ENCODE peak calls at places on chromosomes 2 and 18, in nine cellular contexts. One of them, this sample, is unnamed.

GRCh38 chr18:33014060-33014796 is 241.4 kb upstream of the KLHL14 start:
- DNase-seq in Peyer's patch: no peak
- DNase-seq in ovary: no peak
- DNase-seq in LoVo: peak
- DNase-seq in HT1080: no peak
- DNase-seq in spleen: no peak
- DNase-seq in activated CD4-positive, alpha-beta T cell treated with anti-CD3 and anti-CD28 coated beads, Interleukin-2, amount 50 U/mL, for 1 hour: no peak
- DNase-seq in IMR-90: no peak
- DNase-seq in HEK293T: no peak
- DNase-seq in this sample: no peak

GRCh38 chr2:105929506-105929905 is 184.8 kb downstream of the NCK2 start:
- DNase-seq in Peyer's patch: peak
- DNase-seq in ovary: no peak
- DNase-seq in LoVo: no peak
- DNase-seq in HT1080: peak
- DNase-seq in spleen: no peak
- DNase-seq in activated CD4-positive, alpha-beta T cell treated with anti-CD3 and anti-CD28 coated beads, Interleukin-2, amount 50 U/mL, for 1 hour: peak
- DNase-seq in IMR-90: no peak
- DNase-seq in HEK293T: no peak
- DNase-seq in this sample: no peak

GRCh38 chr2:2599441-2599840 is 268.4 kb upstream of the MYT1L start:
- DNase-seq in Peyer's patch: no peak
- DNase-seq in ovary: no peak
- DNase-seq in LoVo: no peak
- DNase-seq in HT1080: no peak
- DNase-seq in spleen: no peak
- DNase-seq in activated CD4-positive, alpha-beta T cell treated with anti-CD3 and anti-CD28 coated beads, Interleukin-2, amount 50 U/mL, for 1 hour: no peak
- DNase-seq in IMR-90: no peak
- DNase-seq in HEK293T: no peak
- DNase-seq in this sample: no peak

GRCh38 chr2:238703436-238703835 is 144.4 kb upstream of the TWIST2 start:
- DNase-seq in Peyer's patch: no peak
- DNase-seq in ovary: peak
- DNase-seq in LoVo: no peak
- DNase-seq in HT1080: no peak
- DNase-seq in spleen: no peak
- DNase-seq in activated CD4-positive, alpha-beta T cell treated with anti-CD3 and anti-CD28 coated beads, Interleukin-2, amount 50 U/mL, for 1 hour: no peak
- DNase-seq in IMR-90: no peak
- DNase-seq in HEK293T: no peak
- DNase-seq in this sample: no peak

GRCh38 chr18:37963837-37964236 is 398.2 kb upstream of the CELF4 start:
- DNase-seq in Peyer's patch: no peak
- DNase-seq in ovary: no peak
- DNase-seq in LoVo: no peak
- DNase-seq in HT1080: no peak
- DNase-seq in spleen: no peak
- DNase-seq in activated CD4-positive, alpha-beta T cell treated with anti-CD3 and anti-CD28 coated beads, Interleukin-2, amount 50 U/mL, for 1 hour: no peak
- DNase-seq in IMR-90: no peak
- DNase-seq in HEK293T: no peak
- DNase-seq in this sample: no peak

GRCh38 chr2:184363213-184363612 is 235.1 kb upstream of the ZNF804A start:
- DNase-seq in Peyer's patch: no peak
- DNase-seq in ovary: no peak
- DNase-seq in LoVo: no peak
- DNase-seq in HT1080: no peak
- DNase-seq in spleen: no peak
- DNase-seq in activated CD4-positive, alpha-beta T cell treated with anti-CD3 and anti-CD28 coated beads, Interleukin-2, amount 50 U/mL, for 1 hour: no peak
- DNase-seq in IMR-90: no peak
- DNase-seq in HEK293T: no peak
- DNase-seq in this sample: no peak

GRCh38 chr18:49342690-49343089 is 117.8 kb downstream of the DYM start:
- DNase-seq in Peyer's patch: no peak
- DNase-seq in ovary: no peak
- DNase-seq in LoVo: no peak
- DNase-seq in HT1080: no peak
- DNase-seq in spleen: no peak
- DNase-seq in activated CD4-positive, alpha-beta T cell treated with anti-CD3 and anti-CD28 coated beads, Interleukin-2, amount 50 U/mL, for 1 hour: no peak
- DNase-seq in IMR-90: peak
- DNase-seq in HEK293T: no peak
- DNase-seq in this sample: no peak

GRCh38 chr2:104361414-104361813 is 492.5 kb upstream of the POU3F3 start:
- DNase-seq in Peyer's patch: no peak
- DNase-seq in ovary: no peak
- DNase-seq in LoVo: no peak
- DNase-seq in HT1080: no peak
- DNase-seq in spleen: no peak
- DNase-seq in activated CD4-positive, alpha-beta T cell treated with anti-CD3 and anti-CD28 coated beads, Interleukin-2, amount 50 U/mL, for 1 hour: no peak
- DNase-seq in IMR-90: no peak
- DNase-seq in HEK293T: no peak
- DNase-seq in this sample: no peak

GRCh38 chr2:110114801-110115200 is 821 bp downstream of the MALL start:
- DNase-seq in Peyer's patch: no peak
- DNase-seq in ovary: no peak
- DNase-seq in LoVo: peak
- DNase-seq in HT1080: no peak
- DNase-seq in spleen: no peak
- DNase-seq in activated CD4-positive, alpha-beta T cell treated with anti-CD3 and anti-CD28 coated beads, Interleukin-2, amount 50 U/mL, for 1 hour: no peak
- DNase-seq in IMR-90: no peak
- DNase-seq in HEK293T: no peak
- DNase-seq in this sample: no peak

GRCh38 chr2:112217854-112218253 is 37.0 kb downstream of the ZC3H8 start:
- DNase-seq in Peyer's patch: no peak
- DNase-seq in ovary: no peak
- DNase-seq in LoVo: no peak
- DNase-seq in HT1080: no peak
- DNase-seq in spleen: no peak
- DNase-seq in activated CD4-positive, alpha-beta T cell treated with anti-CD3 and anti-CD28 coated beads, Interleukin-2, amount 50 U/mL, for 1 hour: no peak
- DNase-seq in IMR-90: no peak
- DNase-seq in HEK293T: no peak
- DNase-seq in this sample: no peak

GRCh38 chr2:237096911-237097310 is 11.2 kb downstream of the COPS8 start:
- DNase-seq in Peyer's patch: no peak
- DNase-seq in ovary: no peak
- DNase-seq in LoVo: no peak
- DNase-seq in HT1080: no peak
- DNase-seq in spleen: no peak
- DNase-seq in activated CD4-positive, alpha-beta T cell treated with anti-CD3 and anti-CD28 coated beads, Interleukin-2, amount 50 U/mL, for 1 hour: no peak
- DNase-seq in IMR-90: peak
- DNase-seq in HEK293T: no peak
- DNase-seq in this sample: no peak

GRCh38 chr2:182302174-182302573 is 124.7 kb downstream of the PDE1A start:
- DNase-seq in Peyer's patch: no peak
- DNase-seq in ovary: no peak
- DNase-seq in LoVo: no peak
- DNase-seq in HT1080: peak
- DNase-seq in spleen: no peak
- DNase-seq in activated CD4-positive, alpha-beta T cell treated with anti-CD3 and anti-CD28 coated beads, Interleukin-2, amount 50 U/mL, for 1 hour: no peak
- DNase-seq in IMR-90: peak
- DNase-seq in HEK293T: no peak
- DNase-seq in this sample: no peak

GRCh38 chr2:37645363-37645762 is 26.1 kb downstream of the CDC42EP3 start:
- DNase-seq in Peyer's patch: no peak
- DNase-seq in ovary: no peak
- DNase-seq in LoVo: no peak
- DNase-seq in HT1080: peak
- DNase-seq in spleen: no peak
- DNase-seq in activated CD4-positive, alpha-beta T cell treated with anti-CD3 and anti-CD28 coated beads, Interleukin-2, amount 50 U/mL, for 1 hour: no peak
- DNase-seq in IMR-90: peak
- DNase-seq in HEK293T: no peak
- DNase-seq in this sample: peak

GRCh38 chr2:70684846-70685622 is 83.0 kb downstream of the ADD2 start:
- DNase-seq in Peyer's patch: no peak
- DNase-seq in ovary: no peak
- DNase-seq in LoVo: no peak
- DNase-seq in HT1080: no peak
- DNase-seq in spleen: no peak
- DNase-seq in activated CD4-positive, alpha-beta T cell treated with anti-CD3 and anti-CD28 coated beads, Interleukin-2, amount 50 U/mL, for 1 hour: no peak
- DNase-seq in IMR-90: no peak
- DNase-seq in HEK293T: no peak
- DNase-seq in this sample: no peak

GRCh38 chr18:50879302-50880107 is 587 bp downstream of the ME2 start:
- DNase-seq in Peyer's patch: peak
- DNase-seq in ovary: no peak
- DNase-seq in LoVo: peak
- DNase-seq in HT1080: peak
- DNase-seq in spleen: no peak
- DNase-seq in activated CD4-positive, alpha-beta T cell treated with anti-CD3 and anti-CD28 coated beads, Interleukin-2, amount 50 U/mL, for 1 hour: peak
- DNase-seq in IMR-90: peak
- DNase-seq in HEK293T: peak
- DNase-seq in this sample: peak

GRCh38 chr2:217637268-217637615 is 365.6 kb downstream of the TNS1 start:
- DNase-seq in Peyer's patch: no peak
- DNase-seq in ovary: no peak
- DNase-seq in LoVo: no peak
- DNase-seq in HT1080: no peak
- DNase-seq in spleen: no peak
- DNase-seq in activated CD4-positive, alpha-beta T cell treated with anti-CD3 and anti-CD28 coated beads, Interleukin-2, amount 50 U/mL, for 1 hour: no peak
- DNase-seq in IMR-90: no peak
- DNase-seq in HEK293T: no peak
- DNase-seq in this sample: no peak

GRCh38 chr2:227052879-227053278 is 111.1 kb downstream of the COL4A4 start:
- DNase-seq in Peyer's patch: no peak
- DNase-seq in ovary: no peak
- DNase-seq in LoVo: peak
- DNase-seq in HT1080: no peak
- DNase-seq in spleen: no peak
- DNase-seq in activated CD4-positive, alpha-beta T cell treated with anti-CD3 and anti-CD28 coated beads, Interleukin-2, amount 50 U/mL, for 1 hour: no peak
- DNase-seq in IMR-90: no peak
- DNase-seq in HEK293T: no peak
- DNase-seq in this sample: no peak

GRCh38 chr2:76567478-76567877 is 856.8 kb upstream of the GCFC2 start:
- DNase-seq in Peyer's patch: no peak
- DNase-seq in ovary: no peak
- DNase-seq in LoVo: no peak
- DNase-seq in HT1080: no peak
- DNase-seq in spleen: no peak
- DNase-seq in activated CD4-positive, alpha-beta T cell treated with anti-CD3 and anti-CD28 coated beads, Interleukin-2, amount 50 U/mL, for 1 hour: no peak
- DNase-seq in IMR-90: no peak
- DNase-seq in HEK293T: no peak
- DNase-seq in this sample: no peak

GRCh38 chr2:25617948-25618646 is 55.3 kb downstream of the DTNB start:
- DNase-seq in Peyer's patch: no peak
- DNase-seq in ovary: no peak
- DNase-seq in LoVo: no peak
- DNase-seq in HT1080: peak
- DNase-seq in spleen: no peak
- DNase-seq in activated CD4-positive, alpha-beta T cell treated with anti-CD3 and anti-CD28 coated beads, Interleukin-2, amount 50 U/mL, for 1 hour: no peak
- DNase-seq in IMR-90: peak
- DNase-seq in HEK293T: no peak
- DNase-seq in this sample: no peak

GRCh38 chr2:206112108-206112507 is 26.1 kb upstream of the INO80D start:
- DNase-seq in Peyer's patch: no peak
- DNase-seq in ovary: no peak
- DNase-seq in LoVo: no peak
- DNase-seq in HT1080: no peak
- DNase-seq in spleen: no peak
- DNase-seq in activated CD4-positive, alpha-beta T cell treated with anti-CD3 and anti-CD28 coated beads, Interleukin-2, amount 50 U/mL, for 1 hour: no peak
- DNase-seq in IMR-90: no peak
- DNase-seq in HEK293T: no peak
- DNase-seq in this sample: no peak

GRCh38 chr18:22813648-22814328 is 119.3 kb upstream of the RBBP8 start:
- DNase-seq in Peyer's patch: no peak
- DNase-seq in ovary: no peak
- DNase-seq in LoVo: peak
- DNase-seq in HT1080: peak
- DNase-seq in spleen: no peak
- DNase-seq in activated CD4-positive, alpha-beta T cell treated with anti-CD3 and anti-CD28 coated beads, Interleukin-2, amount 50 U/mL, for 1 hour: no peak
- DNase-seq in IMR-90: peak
- DNase-seq in HEK293T: peak
- DNase-seq in this sample: no peak

GRCh38 chr2:62215306-62216064 is 19.6 kb downstream of the B3GNT2 start:
- DNase-seq in Peyer's patch: no peak
- DNase-seq in ovary: no peak
- DNase-seq in LoVo: no peak
- DNase-seq in HT1080: no peak
- DNase-seq in spleen: no peak
- DNase-seq in activated CD4-positive, alpha-beta T cell treated with anti-CD3 and anti-CD28 coated beads, Interleukin-2, amount 50 U/mL, for 1 hour: no peak
- DNase-seq in IMR-90: peak
- DNase-seq in HEK293T: no peak
- DNase-seq in this sample: no peak

GRCh38 chr2:102304711-102305591 is 6.4 kb upstream of the IL1RL1 start:
- DNase-seq in Peyer's patch: no peak
- DNase-seq in ovary: no peak
- DNase-seq in LoVo: no peak
- DNase-seq in HT1080: no peak
- DNase-seq in spleen: no peak
- DNase-seq in activated CD4-positive, alpha-beta T cell treated with anti-CD3 and anti-CD28 coated beads, Interleukin-2, amount 50 U/mL, for 1 hour: peak
- DNase-seq in IMR-90: no peak
- DNase-seq in HEK293T: no peak
- DNase-seq in this sample: no peak

GRCh38 chr2:173032032-173032431 is 43.6 kb upstream of the MAP3K20 start:
- DNase-seq in Peyer's patch: no peak
- DNase-seq in ovary: no peak
- DNase-seq in LoVo: no peak
- DNase-seq in HT1080: no peak
- DNase-seq in spleen: no peak
- DNase-seq in activated CD4-positive, alpha-beta T cell treated with anti-CD3 and anti-CD28 coated beads, Interleukin-2, amount 50 U/mL, for 1 hour: no peak
- DNase-seq in IMR-90: no peak
- DNase-seq in HEK293T: no peak
- DNase-seq in this sample: no peak

GRCh38 chr18:9898792-9899549 is 13.2 kb downstream of the TXNDC2 start:
- DNase-seq in Peyer's patch: no peak
- DNase-seq in ovary: no peak
- DNase-seq in LoVo: peak
- DNase-seq in HT1080: no peak
- DNase-seq in spleen: no peak
- DNase-seq in activated CD4-positive, alpha-beta T cell treated with anti-CD3 and anti-CD28 coated beads, Interleukin-2, amount 50 U/mL, for 1 hour: no peak
- DNase-seq in IMR-90: peak
- DNase-seq in HEK293T: no peak
- DNase-seq in this sample: no peak

GRCh38 chr2:17765423-17765822 is 11.5 kb downstream of the GEN1 start:
- DNase-seq in Peyer's patch: no peak
- DNase-seq in ovary: no peak
- DNase-seq in LoVo: no peak
- DNase-seq in HT1080: no peak
- DNase-seq in spleen: no peak
- DNase-seq in activated CD4-positive, alpha-beta T cell treated with anti-CD3 and anti-CD28 coated beads, Interleukin-2, amount 50 U/mL, for 1 hour: no peak
- DNase-seq in IMR-90: no peak
- DNase-seq in HEK293T: no peak
- DNase-seq in this sample: no peak

GRCh38 chr2:232488721-232489300 is 1.2 kb upstream of the ECEL1 start:
- DNase-seq in Peyer's patch: no peak
- DNase-seq in ovary: peak
- DNase-seq in LoVo: no peak
- DNase-seq in HT1080: no peak
- DNase-seq in spleen: peak
- DNase-seq in activated CD4-positive, alpha-beta T cell treated with anti-CD3 and anti-CD28 coated beads, Interleukin-2, amount 50 U/mL, for 1 hour: no peak
- DNase-seq in IMR-90: no peak
- DNase-seq in HEK293T: no peak
- DNase-seq in this sample: no peak

GRCh38 chr18:55534996-55535395 is 53.0 kb downstream of the TCF4 start:
- DNase-seq in Peyer's patch: no peak
- DNase-seq in ovary: no peak
- DNase-seq in LoVo: no peak
- DNase-seq in HT1080: no peak
- DNase-seq in spleen: no peak
- DNase-seq in activated CD4-positive, alpha-beta T cell treated with anti-CD3 and anti-CD28 coated beads, Interleukin-2, amount 50 U/mL, for 1 hour: no peak
- DNase-seq in IMR-90: no peak
- DNase-seq in HEK293T: no peak
- DNase-seq in this sample: no peak